ENCODE peak calls at places on chromosomes 13 and 19, in six cellular contexts. One of them, this sample, is unnamed. For H3K36me3, the result is how much of the 10 kb centered on the place peaks cover.

GRCh38 chr13:76225815-76226489 is 589.8 kb downstream of the LMO7 start:
- DNase-seq in ovary: no peak
- DNase-seq in right lobe of liver: no peak
- DNase-seq in aorta: peak
- DNase-seq in NT2/D1: no peak
- DNase-seq in osteoblast: no peak
- DNase-seq in this sample: no peak

GRCh38 chr19:32662186-32662585 is 12.8 kb downstream of the ANKRD27 start:
- DNase-seq in NT2/D1: no peak
- DNase-seq in osteoblast: peak
- DNase-seq in right lobe of liver: no peak
- DNase-seq in ovary: no peak
- DNase-seq in aorta: no peak
- DNase-seq in this sample: no peak

GRCh38 chr19:14407889-14408640 is 11.1 kb downstream of the DDX39A start:
- DNase-seq in aorta: no peak
- DNase-seq in ovary: no peak
- DNase-seq in right lobe of liver: no peak
- DNase-seq in osteoblast: no peak
- DNase-seq in NT2/D1: no peak
- DNase-seq in this sample: no peak

GRCh38 chr19:1406496-1406817 is 929 bp upstream of the DAZAP1 start:
- DNase-seq in aorta: no peak
- DNase-seq in osteoblast: no peak
- DNase-seq in right lobe of liver: no peak
- DNase-seq in ovary: no peak
- DNase-seq in NT2/D1: no peak
- DNase-seq in this sample: no peak

GRCh38 chr13:58397596-58398387 is 766.2 kb downstream of the PCDH17 start:
- DNase-seq in ovary: no peak
- DNase-seq in right lobe of liver: no peak
- DNase-seq in NT2/D1: no peak
- DNase-seq in osteoblast: no peak
- DNase-seq in aorta: peak
- DNase-seq in this sample: no peak

GRCh38 chr13:61874970-61875579 is 459.4 kb upstream of the PCDH20 start:
- DNase-seq in ovary: no peak
- DNase-seq in right lobe of liver: no peak
- DNase-seq in osteoblast: no peak
- DNase-seq in NT2/D1: no peak
- DNase-seq in aorta: no peak
- DNase-seq in this sample: no peak

GRCh38 chr13:32904271-32904670 is 112.0 kb upstream of the KL start:
- DNase-seq in aorta: no peak
- DNase-seq in ovary: no peak
- DNase-seq in NT2/D1: no peak
- DNase-seq in right lobe of liver: no peak
- DNase-seq in osteoblast: no peak
- DNase-seq in this sample: no peak

GRCh38 chr13:42114278-42114677 is 65.8 kb downstream of the DGKH start:
- DNase-seq in ovary: no peak
- DNase-seq in right lobe of liver: no peak
- DNase-seq in NT2/D1: no peak
- DNase-seq in aorta: no peak
- DNase-seq in osteoblast: no peak
- DNase-seq in this sample: no peak

GRCh38 chr13:112136095-112136494 is 69.1 kb downstream of the SOX1 start:
- DNase-seq in right lobe of liver: no peak
- DNase-seq in aorta: no peak
- DNase-seq in ovary: no peak
- DNase-seq in NT2/D1: no peak
- DNase-seq in osteoblast: no peak
- DNase-seq in this sample: no peak

GRCh38 chr19:2191456-2191931 is 27.8 kb downstream of the DOT1L start:
- DNase-seq in right lobe of liver: no peak
- DNase-seq in ovary: no peak
- DNase-seq in aorta: no peak
- DNase-seq in osteoblast: no peak
- DNase-seq in NT2/D1: no peak
- DNase-seq in this sample: no peak

GRCh38 chr19:39840492-39840891 is 5.7 kb downstream of the FBL start:
- DNase-seq in ovary: no peak
- DNase-seq in right lobe of liver: no peak
- DNase-seq in NT2/D1: no peak
- DNase-seq in osteoblast: peak
- DNase-seq in aorta: no peak
- DNase-seq in this sample: no peak

GRCh38 chr19:39842693-39843435 is 3.3 kb downstream of the FBL start:
- DNase-seq in right lobe of liver: no peak
- DNase-seq in osteoblast: no peak
- DNase-seq in aorta: no peak
- DNase-seq in ovary: no peak
- DNase-seq in NT2/D1: no peak
- DNase-seq in this sample: no peak

GRCh38 chr19:39841041-39841440 is 5.1 kb downstream of the FBL start:
- DNase-seq in right lobe of liver: no peak
- DNase-seq in osteoblast: no peak
- DNase-seq in aorta: no peak
- DNase-seq in NT2/D1: no peak
- DNase-seq in ovary: no peak
- DNase-seq in this sample: no peak

GRCh38 chr19:39837978-39838377 is 4.0 kb upstream of the DYRK1B start:
- DNase-seq in right lobe of liver: no peak
- DNase-seq in ovary: no peak
- DNase-seq in aorta: no peak
- DNase-seq in osteoblast: no peak
- DNase-seq in NT2/D1: no peak
- DNase-seq in this sample: no peak

GRCh38 chr19:39839678-39840327 is 5.8 kb upstream of the DYRK1B start:
- DNase-seq in ovary: no peak
- DNase-seq in aorta: no peak
- DNase-seq in NT2/D1: no peak
- DNase-seq in right lobe of liver: no peak
- DNase-seq in osteoblast: peak
- DNase-seq in this sample: no peak
- H3K36me3 ChIP-seq in ovary: under half
- H3K36me3 ChIP-seq in aorta: under half
- H3K36me3 ChIP-seq in NT2/D1: half or more
- H3K36me3 ChIP-seq in right lobe of liver: under half
- H3K36me3 ChIP-seq in osteoblast: under half
- H3K36me3 ChIP-seq in this sample: under half

GRCh38 chr19:6100284-6100915 is 9.9 kb downstream of the RFX2 start:
- DNase-seq in NT2/D1: no peak
- DNase-seq in right lobe of liver: no peak
- DNase-seq in aorta: no peak
- DNase-seq in osteoblast: no peak
- DNase-seq in ovary: no peak
- DNase-seq in this sample: no peak
- H3K36me3 ChIP-seq in NT2/D1: under half
- H3K36me3 ChIP-seq in right lobe of liver: under half
- H3K36me3 ChIP-seq in aorta: under half
- H3K36me3 ChIP-seq in osteoblast: under half
- H3K36me3 ChIP-seq in ovary: under half
- H3K36me3 ChIP-seq in this sample: under half

GRCh38 chr19:49656456-49657109 is 9.1 kb downstream of the IRF3 start:
- DNase-seq in aorta: no peak
- DNase-seq in osteoblast: no peak
- DNase-seq in ovary: no peak
- DNase-seq in right lobe of liver: no peak
- DNase-seq in NT2/D1: no peak
- DNase-seq in this sample: no peak
- H3K36me3 ChIP-seq in aorta: under half
- H3K36me3 ChIP-seq in osteoblast: half or more
- H3K36me3 ChIP-seq in ovary: under half
- H3K36me3 ChIP-seq in right lobe of liver: half or more
- H3K36me3 ChIP-seq in NT2/D1: half or more
- H3K36me3 ChIP-seq in this sample: half or more

GRCh38 chr19:5075603-5076002 is 106.7 kb downstream of the KDM4B start:
- DNase-seq in NT2/D1: no peak
- DNase-seq in ovary: no peak
- DNase-seq in osteoblast: no peak
- DNase-seq in right lobe of liver: no peak
- DNase-seq in aorta: no peak
- DNase-seq in this sample: no peak
- H3K36me3 ChIP-seq in NT2/D1: half or more
- H3K36me3 ChIP-seq in ovary: under half
- H3K36me3 ChIP-seq in osteoblast: under half
- H3K36me3 ChIP-seq in right lobe of liver: half or more
- H3K36me3 ChIP-seq in aorta: under half
- H3K36me3 ChIP-seq in this sample: under half

DNA sequence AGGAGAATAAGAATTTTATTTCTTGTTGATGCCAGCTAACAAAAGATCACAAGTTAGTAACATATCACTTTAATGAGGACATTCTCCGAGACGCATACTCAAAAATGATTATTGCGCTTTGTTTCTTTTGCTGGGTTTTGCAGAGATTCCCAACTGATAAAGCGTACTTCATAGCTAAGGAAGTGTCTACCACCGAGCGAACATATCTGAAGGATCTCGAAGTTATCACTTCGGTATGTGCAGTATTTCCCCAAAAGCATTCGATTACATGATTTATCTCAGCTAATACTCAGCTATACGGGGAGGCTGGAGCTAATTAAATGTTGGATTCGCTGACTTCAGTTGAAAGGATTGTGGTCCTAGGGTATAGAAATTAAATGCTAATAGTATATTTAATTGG is 166.3 kb downstream of the STK24 start:
- DNase-seq in right lobe of liver: no peak
- DNase-seq in ovary: no peak
- DNase-seq in NT2/D1: no peak
- DNase-seq in osteoblast: no peak
- DNase-seq in aorta: no peak
- DNase-seq in this sample: no peak
- H3K36me3 ChIP-seq in right lobe of liver: under half
- H3K36me3 ChIP-seq in ovary: under half
- H3K36me3 ChIP-seq in NT2/D1: under half
- H3K36me3 ChIP-seq in osteoblast: under half
- H3K36me3 ChIP-seq in aorta: under half
- H3K36me3 ChIP-seq in this sample: under half

This sample was measured in iPS DF 6.9.